ENCODE peak calls at places on chromosomes 6 and 20, in four cellular contexts. K is GM12878, H is WTC11, Z is K562. I is an unnamed sample.

GRCh38 chr6:43386492-43386891 is 17.0 kb upstream of the ZNF318 start:
- DNase-seq in K (no peak), H (no peak), Z (no peak), I (peak)

GRCh38 chr6:157669747-157670216 is 153.3 kb upstream of the SNX9 start:
- DNase-seq in Z (no peak), K (no peak), H (peak), I (peak)

GRCh38 chr6:47206626-47207025 is 103.1 kb downstream of the TNFRSF21 start:
- DNase-seq in H (no peak), Z (no peak), K (no peak), I (no peak)

GRCh38 chr6:163985710-163986109 is 571.2 kb downstream of the QKI start:
- DNase-seq in H (no peak), K (no peak), Z (no peak), I (no peak)

GRCh38 chr20:9143926-9144325 is 75.0 kb downstream of the PLCB4 start:
- DNase-seq in H (no peak), K (no peak), Z (no peak), I (no peak)

GRCh38 chr20:34065260-34065659 is 46.8 kb downstream of the EIF2S2 start:
- DNase-seq in Z (no peak), H (no peak), K (no peak), I (no peak)

GRCh38 chr6:28940859-28941680 is 17.3 kb upstream of the TRIM27 start:
- DNase-seq in H (peak), K (peak), Z (peak), I (peak)

GRCh38 chr20:59123011-59123676 is 40.5 kb upstream of the ZNF831 start:
- DNase-seq in Z (no peak), K (no peak), H (no peak), I (no peak)

GRCh38 chr6:170132011-170132521 is 158.8 kb downstream of the DLL1 start:
- DNase-seq in H (no peak), Z (no peak), K (no peak), I (no peak)

GRCh38 chr6:106084106-106084963 is 1.8 kb upstream of the PRDM1 start:
- DNase-seq in H (peak), K (peak), Z (peak), I (peak)

GRCh38 chr20:51703446-51704287 is 64.5 kb downstream of the ATP9A start:
- DNase-seq in H (no peak), K (no peak), Z (no peak), I (peak)

GRCh38 chr20:15638781-15639180 is 934.5 kb downstream of the KIF16B start:
- DNase-seq in K (no peak), H (no peak), Z (no peak), I (no peak)

GRCh38 chr6:143583542-143584330 is 72.2 kb upstream of the FUCA2 start:
- DNase-seq in H (no peak), K (no peak), Z (no peak), I (no peak)

GRCh38 chr20:1887321-1887720 is 7.9 kb upstream of the SIRPA start:
- DNase-seq in K (no peak), Z (no peak), H (no peak), I (no peak)

GRCh38 chr20:49245921-49246740 is 26.9 kb downstream of the DDX27 start:
- DNase-seq in Z (peak), K (no peak), H (no peak), I (peak)

GRCh38 chr20:53581444-53582311 is 12.0 kb downstream of the ZNF217 start:
- DNase-seq in Z (no peak), K (no peak), H (no peak), I (no peak)

GRCh38 chr6:35368038-35368887 is 25.9 kb downstream of the PPARD start:
- DNase-seq in H (no peak), K (no peak), Z (no peak), I (peak)

GRCh38 chr6:144264270-144265060 is 20.7 kb upstream of the UTRN start:
- DNase-seq in K (no peak), Z (no peak), H (no peak), I (peak)

DNA sequence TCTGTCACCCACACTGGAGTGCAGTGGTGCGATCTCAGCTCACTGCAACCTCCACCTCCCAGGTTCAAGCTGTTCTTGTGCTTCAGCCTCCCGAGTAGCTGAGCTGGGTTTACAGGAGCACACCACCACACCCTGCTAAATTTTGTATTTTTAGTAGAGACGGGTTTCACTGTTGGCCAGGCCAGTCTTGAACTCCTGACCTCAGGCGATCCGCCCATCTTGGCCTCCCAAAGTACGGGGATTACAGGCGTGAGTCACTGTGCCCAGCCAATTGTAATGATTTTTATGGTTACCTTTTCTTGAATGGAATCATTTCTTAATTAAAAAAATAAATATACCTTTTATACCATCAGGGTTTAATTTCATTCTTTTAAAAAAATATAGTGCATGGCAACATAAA is 105.7 kb downstream of the MTHFD1L start:
- DNase-seq in Z (no peak), K (no peak), H (no peak), I (no peak)
- TF ChIP-seq CREM in Z (no peak), K (no peak), H (no peak), I (no peak)

GRCh38 chr6:11785953-11786579 is 7.5 kb upstream of the ADTRP start:
- DNase-seq in H (no peak), Z (no peak), K (peak), I (no peak)
- TF ChIP-seq CREM in H (no peak), Z (peak), K (peak), I (no peak)

GRCh38 chr6:18741741-18742140 is 354.6 kb downstream of the RNF144B start:
- DNase-seq in Z (no peak), H (no peak), K (no peak), I (no peak)

GRCh38 chr6:18746727-18747126 is 359.6 kb downstream of the RNF144B start:
- DNase-seq in K (no peak), H (no peak), Z (no peak), I (no peak)

GRCh38 chr6:18748314-18748713 is 361.2 kb downstream of the RNF144B start:
- DNase-seq in H (no peak), K (no peak), Z (no peak), I (no peak)

GRCh38 chr6:18742406-18742805 is 355.3 kb downstream of the RNF144B start:
- DNase-seq in Z (no peak), K (no peak), H (no peak), I (no peak)
- TF ChIP-seq CREM in Z (no peak), K (no peak), H (no peak), I (no peak)

GRCh38 chr20:35115606-35116005 is 23.0 kb upstream of the TRPC4AP start:
- DNase-seq in H (no peak), Z (no peak), K (no peak), I (no peak)

GRCh38 chr20:35120012-35120701 is 27.0 kb downstream of the EDEM2 start:
- DNase-seq in H (no peak), K (no peak), Z (peak), I (no peak)

GRCh38 chr20:35117148-35117547 is 24.5 kb upstream of the TRPC4AP start:
- DNase-seq in H (no peak), Z (no peak), K (no peak), I (no peak)

GRCh38 chr20:35116258-35116657 is 23.7 kb upstream of the TRPC4AP start:
- DNase-seq in Z (peak), K (no peak), H (no peak), I (no peak)

GRCh38 chr20:35117629-35118028 is 25.0 kb upstream of the TRPC4AP start:
- DNase-seq in K (no peak), H (no peak), Z (no peak), I (no peak)
- TF ChIP-seq CREM in K (no peak), H (no peak), Z (no peak), I (no peak)

GRCh38 chr6:22882581-22882980 is 313.2 kb downstream of the HDGFL1 start:
- DNase-seq in H (no peak), Z (no peak), K (no peak), I (no peak)

GRCh38 chr6:22883061-22883717 is 313.8 kb downstream of the HDGFL1 start:
- DNase-seq in Z (no peak), K (no peak), H (no peak), I (no peak)

GRCh38 chr6:22878706-22879105 is 309.3 kb downstream of the HDGFL1 start:
- DNase-seq in K (no peak), Z (no peak), H (no peak), I (no peak)

GRCh38 chr6:22877946-22878705 is 308.8 kb downstream of the HDGFL1 start:
- DNase-seq in K (no peak), H (no peak), Z (no peak), I (no peak)

DNA sequence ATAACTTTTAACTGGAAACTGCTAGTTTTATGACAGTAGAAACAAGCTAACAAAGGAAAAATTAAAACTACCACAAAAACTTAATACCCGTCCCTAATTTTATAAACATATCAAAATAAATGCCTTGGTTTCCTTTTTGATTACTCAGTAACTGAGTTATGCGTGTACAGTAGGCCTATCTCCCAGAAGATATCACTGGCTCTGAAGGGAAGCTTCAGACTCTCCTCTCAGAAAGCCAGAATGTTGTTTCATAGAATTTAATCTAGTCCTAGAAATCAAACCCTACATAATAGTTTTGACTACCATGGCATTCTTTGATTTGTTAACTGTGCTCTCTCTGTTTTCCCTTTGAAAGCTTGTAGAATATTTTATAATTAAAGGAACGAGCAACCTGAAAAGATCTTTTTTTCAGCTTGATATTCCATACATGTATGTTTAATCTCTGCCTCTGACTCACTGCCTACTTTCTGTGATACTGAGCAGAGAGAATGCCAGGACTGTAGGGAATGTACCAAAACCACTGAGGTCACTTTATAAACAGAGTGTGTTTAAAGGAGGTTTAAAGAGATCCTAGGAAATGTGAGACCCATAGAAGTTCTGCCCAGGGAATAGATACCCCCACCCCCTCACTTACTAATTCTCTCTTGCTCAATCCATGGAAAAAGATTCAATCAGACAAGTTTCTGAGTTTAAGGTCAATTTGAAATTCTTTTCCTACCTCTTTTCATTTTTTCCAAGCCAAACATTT is 311.5 kb downstream of the HDGFL1 start:
- DNase-seq in Z (no peak), H (no peak), K (no peak), I (peak)
- TF ChIP-seq CREM in Z (no peak), H (no peak), K (no peak), I (no peak)

DNA sequence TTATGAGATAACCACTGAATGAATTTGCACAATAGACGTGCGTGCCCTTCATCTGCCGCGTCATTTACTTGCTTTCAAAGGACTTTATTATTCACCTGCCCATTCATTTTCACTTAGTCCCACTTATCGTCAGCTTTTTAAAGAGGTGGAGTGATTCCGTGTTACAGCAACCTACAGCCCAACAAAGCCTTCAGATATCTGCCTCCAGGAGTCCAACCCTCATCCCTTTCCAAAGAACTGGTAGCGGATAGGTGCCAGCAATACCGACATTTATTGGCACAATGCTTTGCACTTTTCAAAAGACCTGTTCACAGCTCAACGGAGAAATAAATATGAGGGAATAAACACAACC is 761 bp upstream of the MTRF1L start:
- DNase-seq in K (no peak), H (no peak), Z (no peak), I (peak)
- TF ChIP-seq CREM in K (no peak), H (no peak), Z (no peak), I (no peak)

GRCh38 chr6:113065606-113066005 is 718.5 kb downstream of the RFPL4B start:
- DNase-seq in K (no peak), H (no peak), Z (no peak), I (peak)
- TF ChIP-seq CREM in K (no peak), H (no peak), Z (no peak), I (no peak)

GRCh38 chr20:63133481-63134091 is 82.3 kb downstream of the YTHDF1 start:
- DNase-seq in K (no peak), H (peak), Z (no peak), I (no peak)
- TF ChIP-seq CREM in K (no peak), H (no peak), Z (no peak), I (no peak)

GRCh38 chr6:4280031-4280430 is 144.7 kb upstream of the ECI2 start:
- DNase-seq in K (no peak), H (no peak), Z (no peak), I (no peak)

GRCh38 chr6:4281341-4282293 is 146.2 kb upstream of the ECI2 start:
- DNase-seq in K (peak), Z (no peak), H (peak), I (no peak)

GRCh38 chr6:4282926-4283325 is 147.6 kb upstream of the ECI2 start:
- DNase-seq in H (no peak), Z (no peak), K (no peak), I (no peak)

DNA sequence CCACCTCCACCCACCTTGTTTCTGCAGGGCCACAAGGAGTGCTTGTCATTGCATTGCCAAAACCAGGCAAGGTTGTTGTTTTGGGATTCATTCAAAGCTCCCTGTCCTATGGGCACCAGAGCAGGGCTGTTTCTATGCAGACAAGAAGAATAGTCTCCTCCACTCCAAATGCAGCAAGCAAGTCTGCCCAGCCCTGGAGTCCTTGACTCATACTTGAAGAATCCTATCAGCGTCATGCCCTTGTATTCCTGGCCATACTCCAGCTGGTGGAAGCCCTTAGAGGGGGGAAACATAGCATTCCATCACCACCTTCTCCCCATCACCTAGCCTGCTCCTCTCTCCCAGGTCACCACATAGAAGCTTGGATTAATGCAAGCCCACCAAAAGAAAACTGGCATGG is 145.3 kb upstream of the ECI2 start:
- DNase-seq in K (no peak), H (no peak), Z (no peak), I (no peak)
- TF ChIP-seq CREM in K (no peak), H (no peak), Z (no peak), I (no peak)

GRCh38 chr6:153108320-153108719 is 22.8 kb downstream of the RGS17 start:
- DNase-seq in H (no peak), K (no peak), Z (no peak), I (no peak)
- TF ChIP-seq CREM in H (no peak), K (no peak), Z (no peak), I (no peak)